ENCODE peak calls at places on chromosomes 2 and 18, in six cellular contexts. One of them, this sample, is unnamed.
A peak's percentile ranks its signal among the peaks of the same experiment; 100 is the strongest.

GRCh38 chr2:2012505-2012904 is 268.2 kb upstream of the PXDN start:
- DNase-seq in ascending aorta: no peak
- DNase-seq in DND-41: no peak
- DNase-seq in H7: no peak
- DNase-seq in upper lobe of right lung: no peak
- DNase-seq in breast epithelium: no peak
- DNase-seq in this sample: no peak

GRCh38 chr2:215717627-215718412 is 282.0 kb upstream of the FN1 start:
- DNase-seq in DND-41: no peak
- DNase-seq in breast epithelium: no peak
- DNase-seq in H7: no peak
- DNase-seq in ascending aorta: no peak
- DNase-seq in upper lobe of right lung: no peak
- DNase-seq in this sample: no peak

GRCh38 chr2:1696472-1696871 is 47.8 kb downstream of the PXDN start:
- DNase-seq in DND-41: no peak
- DNase-seq in ascending aorta: no peak
- DNase-seq in H7: no peak
- DNase-seq in upper lobe of right lung: no peak
- DNase-seq in breast epithelium: no peak
- DNase-seq in this sample: no peak

GRCh38 chr2:182915369-182916326 is 49.2 kb upstream of the FRZB start:
- DNase-seq in upper lobe of right lung: no peak
- DNase-seq in DND-41: no peak
- DNase-seq in breast epithelium: no peak
- DNase-seq in H7: no peak
- DNase-seq in ascending aorta: no peak
- DNase-seq in this sample: no peak

GRCh38 chr2:190947711-190948251 is 66.2 kb downstream of the STAT1 start:
- DNase-seq in ascending aorta: no peak
- DNase-seq in breast epithelium: no peak
- DNase-seq in upper lobe of right lung: no peak
- DNase-seq in DND-41: peak; percentile 53
- DNase-seq in H7: no peak
- DNase-seq in this sample: peak; percentile 84

GRCh38 chr2:116545611-116546010 is 1268.9 kb upstream of the DDX18 start:
- DNase-seq in DND-41: no peak
- DNase-seq in H7: no peak
- DNase-seq in ascending aorta: no peak
- DNase-seq in upper lobe of right lung: no peak
- DNase-seq in breast epithelium: no peak
- DNase-seq in this sample: no peak

GRCh38 chr2:213317929-213318328 is 33.7 kb downstream of the SPAG16 start:
- DNase-seq in breast epithelium: no peak
- DNase-seq in DND-41: no peak
- DNase-seq in H7: no peak
- DNase-seq in ascending aorta: no peak
- DNase-seq in upper lobe of right lung: no peak
- DNase-seq in this sample: no peak

GRCh38 chr2:137437386-137437785 is 526.9 kb upstream of the HNMT start:
- DNase-seq in breast epithelium: no peak
- DNase-seq in upper lobe of right lung: no peak
- DNase-seq in DND-41: no peak
- DNase-seq in ascending aorta: no peak
- DNase-seq in H7: no peak
- DNase-seq in this sample: no peak

GRCh38 chr2:2633017-2633416 is 301.9 kb upstream of the MYT1L start:
- DNase-seq in ascending aorta: no peak
- DNase-seq in upper lobe of right lung: no peak
- DNase-seq in breast epithelium: no peak
- DNase-seq in DND-41: no peak
- DNase-seq in H7: no peak
- DNase-seq in this sample: no peak

GRCh38 chr2:38095996-38096861 is 20.3 kb upstream of the CYP1B1 start:
- DNase-seq in H7: no peak
- DNase-seq in upper lobe of right lung: no peak
- DNase-seq in DND-41: no peak
- DNase-seq in breast epithelium: peak; percentile 63
- DNase-seq in ascending aorta: no peak
- DNase-seq in this sample: no peak

GRCh38 chr18:44079602-44080001 is 601.1 kb upstream of the SETBP1 start:
- DNase-seq in ascending aorta: no peak
- DNase-seq in breast epithelium: no peak
- DNase-seq in DND-41: no peak
- DNase-seq in upper lobe of right lung: no peak
- DNase-seq in H7: no peak
- DNase-seq in this sample: no peak

GRCh38 chr2:217746741-217747287 is 256.0 kb downstream of the TNS1 start:
- DNase-seq in H7: no peak
- DNase-seq in upper lobe of right lung: no peak
- DNase-seq in breast epithelium: no peak
- DNase-seq in ascending aorta: no peak
- DNase-seq in DND-41: no peak
- DNase-seq in this sample: no peak

GRCh38 chr2:168583710-168584521 is 127.8 kb downstream of the CERS6 start:
- DNase-seq in DND-41: no peak
- DNase-seq in breast epithelium: peak; percentile 76
- DNase-seq in upper lobe of right lung: no peak
- DNase-seq in H7: no peak
- DNase-seq in ascending aorta: no peak
- DNase-seq in this sample: no peak

GRCh38 chr2:234001380-234001993 is 49.0 kb upstream of the SPP2 start:
- DNase-seq in DND-41: no peak
- DNase-seq in upper lobe of right lung: no peak
- DNase-seq in H7: no peak
- DNase-seq in breast epithelium: no peak
- DNase-seq in ascending aorta: no peak
- DNase-seq in this sample: peak; percentile 20

GRCh38 chr2:72649810-72650209 is 176.0 kb downstream of the EXOC6B start:
- DNase-seq in upper lobe of right lung: no peak
- DNase-seq in H7: no peak
- DNase-seq in breast epithelium: no peak
- DNase-seq in DND-41: no peak
- DNase-seq in ascending aorta: no peak
- DNase-seq in this sample: no peak

GRCh38 chr2:197442865-197443264 is 8.0 kb upstream of the SF3B1 start:
- DNase-seq in upper lobe of right lung: no peak
- DNase-seq in ascending aorta: no peak
- DNase-seq in DND-41: no peak
- DNase-seq in H7: no peak
- DNase-seq in breast epithelium: no peak
- DNase-seq in this sample: no peak

GRCh38 chr18:361100-361732 is 93.4 kb upstream of the THOC1 start:
- DNase-seq in DND-41: no peak
- DNase-seq in breast epithelium: no peak
- DNase-seq in upper lobe of right lung: no peak
- DNase-seq in ascending aorta: no peak
- DNase-seq in H7: no peak
- DNase-seq in this sample: no peak

GRCh38 chr2:104371084-104371483 is 482.8 kb upstream of the POU3F3 start:
- DNase-seq in upper lobe of right lung: no peak
- DNase-seq in breast epithelium: no peak
- DNase-seq in H7: no peak
- DNase-seq in ascending aorta: no peak
- DNase-seq in DND-41: no peak
- DNase-seq in this sample: no peak

GRCh38 chr2:104368089-104368488 is 485.8 kb upstream of the POU3F3 start:
- DNase-seq in ascending aorta: no peak
- DNase-seq in H7: no peak
- DNase-seq in upper lobe of right lung: no peak
- DNase-seq in DND-41: no peak
- DNase-seq in breast epithelium: no peak
- DNase-seq in this sample: no peak
- H3K4me3 ChIP-seq in ascending aorta: no peak overlapping the region
- H3K4me3 ChIP-seq in H7: no peak overlapping the region
- H3K4me3 ChIP-seq in upper lobe of right lung: no peak overlapping the region
- H3K4me3 ChIP-seq in DND-41: no peak overlapping the region
- H3K4me3 ChIP-seq in breast epithelium: no peak overlapping the region
- H3K4me3 ChIP-seq in this sample: no peak overlapping the region

GRCh38 chr2:238859636-238860347 is 11.9 kb downstream of the TWIST2 start:
- DNase-seq in H7: no peak
- DNase-seq in ascending aorta: no peak
- DNase-seq in DND-41: no peak
- DNase-seq in upper lobe of right lung: no peak
- DNase-seq in breast epithelium: no peak
- DNase-seq in this sample: no peak

GRCh38 chr2:238862701-238863100 is 14.8 kb downstream of the TWIST2 start:
- DNase-seq in ascending aorta: no peak
- DNase-seq in H7: no peak
- DNase-seq in DND-41: no peak
- DNase-seq in upper lobe of right lung: no peak
- DNase-seq in breast epithelium: no peak
- DNase-seq in this sample: no peak

GRCh38 chr2:238861766-238862315 is 14.0 kb downstream of the TWIST2 start:
- DNase-seq in DND-41: no peak
- DNase-seq in H7: no peak
- DNase-seq in breast epithelium: no peak
- DNase-seq in upper lobe of right lung: no peak
- DNase-seq in ascending aorta: no peak
- DNase-seq in this sample: no peak

GRCh38 chr2:238863231-238863630 is 15.3 kb downstream of the TWIST2 start:
- DNase-seq in upper lobe of right lung: no peak
- DNase-seq in ascending aorta: no peak
- DNase-seq in H7: no peak
- DNase-seq in DND-41: no peak
- DNase-seq in breast epithelium: no peak
- DNase-seq in this sample: no peak

GRCh38 chr2:238860966-238861730 is 13.3 kb downstream of the TWIST2 start:
- DNase-seq in breast epithelium: no peak
- DNase-seq in DND-41: no peak
- DNase-seq in H7: no peak
- DNase-seq in ascending aorta: no peak
- DNase-seq in upper lobe of right lung: no peak
- DNase-seq in this sample: no peak
- H3K4me3 ChIP-seq in breast epithelium: no peak overlapping the region
- H3K4me3 ChIP-seq in DND-41: no peak overlapping the region
- H3K4me3 ChIP-seq in H7: no peak overlapping the region
- H3K4me3 ChIP-seq in ascending aorta: no peak overlapping the region
- H3K4me3 ChIP-seq in upper lobe of right lung: no peak overlapping the region
- H3K4me3 ChIP-seq in this sample: no peak overlapping the region

GRCh38 chr18:63321291-63321690 is 1.7 kb upstream of the BCL2 start:
- DNase-seq in breast epithelium: no peak
- DNase-seq in DND-41: no peak
- DNase-seq in ascending aorta: no peak
- DNase-seq in upper lobe of right lung: no peak
- DNase-seq in H7: no peak
- DNase-seq in this sample: no peak
- H3K4me3 ChIP-seq in breast epithelium: peak overlapping the region; percentile 94
- H3K4me3 ChIP-seq in DND-41: no peak overlapping the region
- H3K4me3 ChIP-seq in ascending aorta: no peak overlapping the region
- H3K4me3 ChIP-seq in upper lobe of right lung: no peak overlapping the region
- H3K4me3 ChIP-seq in H7: no peak overlapping the region
- H3K4me3 ChIP-seq in this sample: peak overlapping the region; percentile 85

DNA sequence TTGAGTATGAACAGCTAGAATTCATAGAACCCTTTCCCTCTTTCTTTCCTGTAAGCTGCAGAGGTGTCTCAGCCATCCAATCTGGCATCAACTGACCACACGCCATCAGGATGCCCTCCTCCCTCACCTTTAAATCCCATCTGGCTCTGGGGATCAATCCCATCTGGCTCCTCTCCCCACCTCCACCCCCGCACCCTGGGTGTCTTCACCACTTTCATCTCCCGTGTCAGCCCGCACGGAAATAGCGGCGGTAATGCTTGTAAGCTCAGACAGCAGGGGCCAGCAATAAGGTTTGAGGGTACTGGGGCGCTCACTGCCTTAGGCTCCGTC is 508 bp upstream of the TUBA4B start:
- DNase-seq in DND-41: no peak
- DNase-seq in ascending aorta: no peak
- DNase-seq in upper lobe of right lung: no peak
- DNase-seq in breast epithelium: no peak
- DNase-seq in H7: peak; percentile 56
- DNase-seq in this sample: no peak
- H3K4me3 ChIP-seq in DND-41: no peak overlapping the region
- H3K4me3 ChIP-seq in ascending aorta: peak overlapping the region; percentile 70
- H3K4me3 ChIP-seq in upper lobe of right lung: peak overlapping the region; percentile 77
- H3K4me3 ChIP-seq in breast epithelium: peak overlapping the region; percentile 69
- H3K4me3 ChIP-seq in H7: peak overlapping the region; percentile 41
- H3K4me3 ChIP-seq in this sample: peak overlapping the region; percentile 53

DNA sequence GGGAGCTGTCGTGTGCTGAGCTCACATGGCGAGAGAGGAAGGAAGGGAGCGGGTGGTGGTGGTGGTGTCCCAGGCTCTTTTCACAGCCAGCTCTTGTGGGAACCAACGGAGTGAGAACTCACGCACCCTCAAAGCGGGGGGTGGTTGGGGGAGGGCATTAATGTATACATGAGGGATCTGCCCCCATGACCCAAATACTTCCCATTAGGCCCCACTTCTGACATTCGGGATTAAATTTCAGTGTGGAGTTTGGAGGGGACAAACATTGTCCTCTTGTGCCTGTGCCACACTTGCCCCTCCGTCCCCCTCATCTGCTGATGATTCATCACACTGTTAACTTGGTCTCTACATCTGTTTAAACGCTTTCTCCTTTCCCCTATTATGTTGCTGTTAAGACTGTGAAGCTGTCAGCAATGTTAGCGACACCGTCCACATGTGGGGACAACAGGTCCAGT is 22.5 kb downstream of the INPP4A start:
- DNase-seq in ascending aorta: no peak
- DNase-seq in DND-41: no peak
- DNase-seq in breast epithelium: no peak
- DNase-seq in H7: no peak
- DNase-seq in upper lobe of right lung: no peak
- DNase-seq in this sample: no peak
- H3K4me3 ChIP-seq in ascending aorta: no peak overlapping the region
- H3K4me3 ChIP-seq in DND-41: no peak overlapping the region
- H3K4me3 ChIP-seq in breast epithelium: no peak overlapping the region
- H3K4me3 ChIP-seq in H7: no peak overlapping the region
- H3K4me3 ChIP-seq in upper lobe of right lung: no peak overlapping the region
- H3K4me3 ChIP-seq in this sample: peak overlapping the region; percentile 5

GRCh38 chr2:241037498-241037897 is 39.1 kb downstream of the SNED1 start:
- DNase-seq in upper lobe of right lung: no peak
- DNase-seq in ascending aorta: no peak
- DNase-seq in DND-41: no peak
- DNase-seq in H7: peak; percentile 46
- DNase-seq in breast epithelium: peak; percentile 16
- DNase-seq in this sample: no peak
- H3K4me3 ChIP-seq in upper lobe of right lung: no peak overlapping the region
- H3K4me3 ChIP-seq in ascending aorta: no peak overlapping the region
- H3K4me3 ChIP-seq in DND-41: no peak overlapping the region
- H3K4me3 ChIP-seq in H7: no peak overlapping the region
- H3K4me3 ChIP-seq in breast epithelium: no peak overlapping the region
- H3K4me3 ChIP-seq in this sample: no peak overlapping the region

GRCh38 chr2:101995019-101995418 is 3.3 kb downstream of the IL1R2 start:
- DNase-seq in ascending aorta: no peak
- DNase-seq in H7: no peak
- DNase-seq in breast epithelium: no peak
- DNase-seq in DND-41: no peak
- DNase-seq in upper lobe of right lung: no peak
- DNase-seq in this sample: no peak

GRCh38 chr2:101999122-101999789 is 7.5 kb downstream of the IL1R2 start:
- DNase-seq in H7: no peak
- DNase-seq in ascending aorta: no peak
- DNase-seq in breast epithelium: no peak
- DNase-seq in DND-41: no peak
- DNase-seq in upper lobe of right lung: no peak
- DNase-seq in this sample: no peak

GRCh38 chr2:101993772-101994171 is 2.0 kb downstream of the IL1R2 start:
- DNase-seq in breast epithelium: no peak
- DNase-seq in DND-41: no peak
- DNase-seq in upper lobe of right lung: no peak
- DNase-seq in H7: no peak
- DNase-seq in ascending aorta: no peak
- DNase-seq in this sample: no peak

GRCh38 chr2:101998556-101999121 is 6.9 kb downstream of the IL1R2 start:
- DNase-seq in DND-41: no peak
- DNase-seq in breast epithelium: no peak
- DNase-seq in upper lobe of right lung: no peak
- DNase-seq in ascending aorta: no peak
- DNase-seq in H7: no peak
- DNase-seq in this sample: peak; percentile 51

GRCh38 chr2:101995804-101996203 is 4.0 kb downstream of the IL1R2 start:
- DNase-seq in ascending aorta: no peak
- DNase-seq in breast epithelium: no peak
- DNase-seq in H7: no peak
- DNase-seq in DND-41: no peak
- DNase-seq in upper lobe of right lung: no peak
- DNase-seq in this sample: no peak
- H3K4me3 ChIP-seq in ascending aorta: no peak overlapping the region
- H3K4me3 ChIP-seq in breast epithelium: no peak overlapping the region
- H3K4me3 ChIP-seq in H7: no peak overlapping the region
- H3K4me3 ChIP-seq in DND-41: no peak overlapping the region
- H3K4me3 ChIP-seq in upper lobe of right lung: no peak overlapping the region
- H3K4me3 ChIP-seq in this sample: no peak overlapping the region

This sample was measured in Jurkat, Clone E6-1.